ENCODE peak calls at places on chromosome 19, in five cellular contexts. B is HepG2, O is H1, X is HCT116, A is K562. G is an unnamed sample.

GRCh38 chr19:34480971-34481821 is at the start of gene WTIP:
- DNase-seq in B (peak), O (no peak), X (peak), A (no peak), G (no peak)

GRCh38 chr19:374183-374885 is 29.7 kb upstream of the MIER2 start:
- DNase-seq in B (no peak), O (no peak), X (no peak), A (peak), G (no peak)

GRCh38 chr19:8654591-8655339 is 24.3 kb downstream of the NFILZ start:
- DNase-seq in B (no peak), O (peak), X (peak), A (peak), G (no peak)

GRCh38 chr19:53991224-53992113 is at the start of gene CACNG6:
- DNase-seq in B (no peak), O (no peak), X (no peak), A (peak), G (no peak)

GRCh38 chr19:53131732-53132131 is 978 bp downstream of the ZNF415 start:
- DNase-seq in B (no peak), O (no peak), X (no peak), A (no peak), G (no peak)

GRCh38 chr19:10086904-10087256 is 763 bp downstream of the SHFL start:
- DNase-seq in B (no peak), O (no peak), X (no peak), A (peak), G (no peak)

GRCh38 chr19:46784262-46785053 is 3.9 kb downstream of the SLC1A5 start:
- DNase-seq in B (peak), O (no peak), X (peak), A (peak), G (peak)

GRCh38 chr19:53157601-53158000 is 1.3 kb downstream of the ZNF347 start:
- DNase-seq in B (no peak), O (no peak), X (no peak), A (no peak), G (no peak)

GRCh38 chr19:5144545-5145179 is 175.7 kb downstream of the KDM4B start:
- DNase-seq in B (no peak), O (no peak), X (no peak), A (no peak), G (no peak)

GRCh38 chr19:11405846-11406643 is 13.1 kb downstream of the RGL3 start:
- DNase-seq in B (no peak), O (no peak), X (no peak), A (no peak), G (no peak)

GRCh38 chr19:47704024-47704423 is 9.2 kb upstream of the EHD2 start:
- DNase-seq in B (no peak), O (no peak), X (no peak), A (no peak), G (no peak)

GRCh38 chr19:291561-292280 is 518 bp upstream of the PLPP2 start:
- DNase-seq in B (no peak), O (no peak), X (no peak), A (peak), G (no peak)

GRCh38 chr19:18768997-18769891 is 21.9 kb downstream of the COMP start:
- DNase-seq in B (no peak), O (no peak), X (no peak), A (no peak), G (no peak)

GRCh38 chr19:42191855-42192254 is 25.6 kb downstream of the DEDD2 start:
- DNase-seq in B (peak), O (no peak), X (peak), A (no peak), G (no peak)

GRCh38 chr19:32676186-32676894 is 692 bp downstream of the RGS9BP start:
- DNase-seq in B (no peak), O (no peak), X (no peak), A (no peak), G (no peak)
- TF ChIP-seq ZNF274 in B (no peak), O (no peak), X (no peak), A (no peak), G (no peak)

DNA sequence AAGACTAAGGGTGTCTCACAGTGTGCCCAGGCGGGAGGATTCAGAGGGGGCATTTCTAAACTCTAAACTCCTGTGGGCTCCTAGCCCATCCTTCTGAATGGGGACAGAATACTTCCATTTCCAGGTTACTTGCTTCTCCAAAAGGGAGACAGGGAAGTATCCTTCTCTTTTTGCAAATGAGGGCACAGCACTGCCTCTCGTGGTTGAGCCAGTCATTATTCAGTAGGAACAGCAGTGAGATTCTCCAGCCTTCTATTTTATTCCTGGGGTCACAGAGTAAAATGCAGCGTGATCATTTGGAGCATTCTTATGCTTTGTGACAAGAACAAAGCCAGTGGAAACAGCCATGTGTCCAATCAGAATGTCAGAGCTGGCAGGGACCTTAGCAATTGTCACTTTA is 15.7 kb upstream of the TSHZ3 start:
- DNase-seq in B (no peak), O (no peak), X (no peak), A (no peak), G (no peak)
- TF ChIP-seq ATF3 in B (no peak), O (no peak), X (no peak), A (no peak), G (no peak)

GRCh38 chr19:15527705-15528104 is 19.4 kb downstream of the CYP4F22 start:
- DNase-seq in B (no peak), O (no peak), X (no peak), A (no peak), G (no peak)
- TF ChIP-seq ZNF274 in B (no peak), O (no peak), X (no peak), A (no peak), G (no peak)

GRCh38 chr19:45528149-45528743 is 21.0 kb downstream of the VASP start:
- DNase-seq in B (no peak), O (peak), X (no peak), A (peak), G (no peak)
- TF ChIP-seq ATF3 in B (no peak), O (no peak), X (no peak), A (no peak), G (no peak)

GRCh38 chr19:29629836-29630534 is 23.9 kb downstream of the POP4 start:
- DNase-seq in B (no peak), O (no peak), X (no peak), A (no peak), G (no peak)

GRCh38 chr19:29630661-29631060 is 24.6 kb downstream of the POP4 start:
- DNase-seq in B (no peak), O (no peak), X (no peak), A (no peak), G (no peak)

GRCh38 chr19:29628661-29629385 is 22.7 kb downstream of the POP4 start:
- DNase-seq in B (no peak), O (no peak), X (no peak), A (no peak), G (no peak)

GRCh38 chr19:29634002-29634401 is 27.9 kb downstream of the POP4 start:
- DNase-seq in B (no peak), O (no peak), X (no peak), A (no peak), G (no peak)

GRCh38 chr19:29631450-29631849 is 25.4 kb downstream of the POP4 start:
- DNase-seq in B (no peak), O (no peak), X (no peak), A (no peak), G (no peak)
- TF ChIP-seq ZNF274 in B (no peak), O (no peak), X (no peak), A (no peak), G (no peak)

GRCh38 chr19:15298847-15299567 is 33.3 kb downstream of the BRD4 start:
- DNase-seq in B (no peak), O (no peak), X (no peak), A (no peak), G (no peak)

GRCh38 chr19:15296841-15297415 is 35.4 kb downstream of the BRD4 start:
- DNase-seq in B (peak), O (no peak), X (no peak), A (no peak), G (no peak)

GRCh38 chr19:15299568-15300409 is 32.5 kb downstream of the BRD4 start:
- DNase-seq in B (no peak), O (no peak), X (no peak), A (no peak), G (no peak)

GRCh38 chr19:15296353-15296752 is 36.0 kb downstream of the BRD4 start:
- DNase-seq in B (no peak), O (no peak), X (no peak), A (no peak), G (no peak)

GRCh38 chr19:15297416-15298224 is 34.7 kb downstream of the BRD4 start:
- DNase-seq in B (peak), O (no peak), X (peak), A (no peak), G (no peak)
- TF ChIP-seq ATF3 in B (peak), O (no peak), X (no peak), A (no peak), G (no peak)

GRCh38 chr19:2394669-2395292 is 32.6 kb downstream of the TIMM13 start:
- DNase-seq in B (peak), O (no peak), X (no peak), A (no peak), G (peak)
- TF ChIP-seq ZNF274 in B (no peak), O (no peak), X (no peak), A (no peak), G (no peak)

DNA sequence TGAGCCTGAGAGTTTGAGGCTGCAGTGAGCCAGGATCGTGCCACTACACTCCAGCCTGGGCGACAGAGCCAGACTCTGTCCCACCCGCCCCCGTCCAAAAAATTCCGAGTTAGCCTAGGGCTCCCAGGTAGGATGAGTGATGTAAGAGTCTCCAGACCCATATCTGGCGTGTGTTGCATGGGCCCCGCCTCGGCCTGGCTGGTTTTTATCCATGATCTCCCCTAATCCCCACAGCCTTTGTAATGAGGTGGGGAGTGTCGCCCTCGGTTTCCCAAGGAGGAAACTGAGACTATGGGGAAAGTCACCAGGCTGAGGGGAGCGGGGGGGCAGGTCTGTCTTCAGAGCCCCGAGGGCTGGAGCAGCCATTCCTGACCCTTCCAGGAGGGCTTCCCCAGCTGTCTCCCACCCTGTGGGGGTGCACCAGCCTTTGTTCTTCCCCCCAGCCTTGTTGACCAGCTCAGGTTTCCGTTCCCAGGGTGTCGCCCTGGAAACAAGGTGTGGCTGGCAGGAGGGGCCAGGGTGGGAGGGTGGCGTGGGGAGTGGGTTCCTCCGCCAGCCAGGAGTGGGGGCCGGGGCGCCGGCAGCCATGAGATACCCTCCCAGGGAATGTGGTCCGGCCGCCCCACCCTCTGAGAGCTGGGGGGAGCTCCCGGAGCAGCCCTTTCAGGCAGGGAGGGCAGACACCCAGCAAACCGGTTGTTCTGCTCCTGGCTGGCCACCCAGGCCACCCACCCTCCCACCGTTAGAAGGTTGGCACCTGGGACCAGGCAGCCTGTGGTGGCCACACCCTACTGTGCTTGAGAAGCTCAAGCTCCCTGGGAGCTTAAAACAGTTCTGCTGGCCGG is 11.5 kb downstream of the MYH14 start:
- DNase-seq in B (no peak), O (no peak), X (peak), A (no peak), G (no peak)
- TF ChIP-seq ATF3 in B (no peak), O (no peak), X (no peak), A (no peak), G (no peak)

GRCh38 chr19:56301886-56302620 is 12.6 kb downstream of the ZSCAN5A start:
- DNase-seq in B (no peak), O (no peak), X (no peak), A (no peak), G (no peak)
- TF ChIP-seq ZNF274 in B (no peak), O (no peak), X (no peak), A (no peak), G (no peak)

G was measured in GM12878.